ENCODE peak calls at places on chromosome 12, in four cellular contexts. Q, X, Z and I are unnamed samples.

GRCh38 chr12:52874573-52875435 is 26.0 kb upstream of the KRT78 start:
- DNase-seq in Z (no peak), X (no peak), Q (no peak), I (no peak)

GRCh38 chr12:104280703-104281458 is 22.7 kb upstream of the EID3 start:
- DNase-seq in Z (peak; percentile 79), Q (no peak), X (no peak), I (no peak)

GRCh38 chr12:95312656-95313055 is 95.0 kb downstream of the VEZT start:
- DNase-seq in X (no peak), Q (no peak), Z (no peak), I (no peak)

GRCh38 chr12:70154960-70155589 is 88.2 kb upstream of the CNOT2 start:
- DNase-seq in X (no peak), Q (no peak), Z (no peak), I (no peak)

GRCh38 chr12:71312767-71313375 is 126.7 kb upstream of the LGR5 start:
- DNase-seq in Q (no peak), X (no peak), Z (no peak), I (no peak)

GRCh38 chr12:100555722-100556121 is 17.8 kb upstream of the GAS2L3 start:
- DNase-seq in X (no peak), Q (no peak), Z (no peak), I (no peak)

GRCh38 chr12:18567787-18568186 is 170.0 kb downstream of the PLCZ1 start:
- DNase-seq in Q (no peak), Z (no peak), X (no peak), I (peak; percentile 28)

GRCh38 chr12:6367065-6367968 is 8.0 kb downstream of the SCNN1A start:
- DNase-seq in Q (no peak), X (no peak), Z (peak; percentile 67), I (no peak)

GRCh38 chr12:89697256-89697655 is 11.4 kb downstream of the ATP2B1 start:
- DNase-seq in X (no peak), Q (no peak), Z (no peak), I (no peak)

GRCh38 chr12:84077692-84078091 is 834.9 kb downstream of the SLC6A15 start:
- DNase-seq in Z (no peak), X (no peak), Q (no peak), I (no peak)

GRCh38 chr12:28946361-28946760 is 202.7 kb upstream of the FAR2 start:
- DNase-seq in Q (no peak), Z (no peak), X (no peak), I (no peak)

GRCh38 chr12:10928746-10929286 is at the start of gene PRH2:
- DNase-seq in X (no peak), Z (no peak), Q (no peak), I (no peak)

GRCh38 chr12:25242981-25243764 is 7.6 kb downstream of the KRAS start:
- DNase-seq in Z (peak; percentile 25), Q (no peak), X (no peak), I (no peak)

GRCh38 chr12:108573310-108573709 is 10.9 kb downstream of the ISCU start:
- DNase-seq in X (no peak), Z (no peak), Q (no peak), I (no peak)

GRCh38 chr12:113241191-113242017 is 20.1 kb downstream of the TPCN1 start:
- DNase-seq in Z (peak; percentile 36), X (no peak), Q (no peak), I (no peak)

GRCh38 chr12:131209082-131210070 is 255.7 kb downstream of the ADGRD1 start:
- DNase-seq in X (no peak), Q (no peak), Z (no peak), I (no peak)

GRCh38 chr12:50985322-50985721 is 33.0 kb downstream of the HIGD1C start:
- DNase-seq in Q (no peak), Z (peak; percentile 94), X (no peak), I (no peak)

GRCh38 chr12:202081-202731 is 11.8 kb downstream of the SLC6A12 start:
- DNase-seq in Z (no peak), X (peak; percentile 78), Q (no peak), I (no peak)

GRCh38 chr12:117294206-117294605 is 67.2 kb downstream of the NOS1 start:
- DNase-seq in Q (no peak), Z (no peak), X (no peak), I (no peak)

GRCh38 chr12:21843795-21844194 is 69.3 kb upstream of the KCNJ8 start:
- DNase-seq in X (no peak), Q (no peak), Z (no peak), I (no peak)

GRCh38 chr12:80858356-80858755 is 79.4 kb downstream of the LIN7A start:
- DNase-seq in Q (no peak), X (no peak), Z (no peak), I (no peak)

GRCh38 chr12:102888511-102888910 is 28.5 kb downstream of the PAH start:
- DNase-seq in Q (no peak), X (no peak), Z (no peak), I (no peak)

GRCh38 chr12:117130806-117131205 is 31.6 kb upstream of the TESC start:
- DNase-seq in Z (no peak), X (no peak), Q (no peak), I (no peak)

GRCh38 chr12:70074510-70074909 is 168.7 kb upstream of the CNOT2 start:
- DNase-seq in Z (no peak), X (no peak), Q (no peak), I (no peak)

GRCh38 chr12:32901553-32901952 is 5.0 kb upstream of the PKP2 start:
- DNase-seq in Z (no peak), X (no peak), Q (no peak), I (no peak)

GRCh38 chr12:91139981-91140659 is 28.8 kb upstream of the LUM start:
- DNase-seq in X (no peak), Z (peak; percentile 27), Q (no peak), I (no peak)

GRCh38 chr12:50103767-50104321 is at the start of gene GPD1:
- DNase-seq in X (peak; percentile 90), Q (no peak), Z (no peak), I (peak; percentile 89)

GRCh38 chr12:8156845-8157244 is at the start of gene ZNF705A:
- DNase-seq in Z (peak; percentile 87), X (no peak), Q (no peak), I (no peak)

GRCh38 chr12:19191563-19191962 is 62.0 kb downstream of the PLEKHA5 start:
- DNase-seq in Q (no peak), X (no peak), Z (no peak), I (no peak)

DNA sequence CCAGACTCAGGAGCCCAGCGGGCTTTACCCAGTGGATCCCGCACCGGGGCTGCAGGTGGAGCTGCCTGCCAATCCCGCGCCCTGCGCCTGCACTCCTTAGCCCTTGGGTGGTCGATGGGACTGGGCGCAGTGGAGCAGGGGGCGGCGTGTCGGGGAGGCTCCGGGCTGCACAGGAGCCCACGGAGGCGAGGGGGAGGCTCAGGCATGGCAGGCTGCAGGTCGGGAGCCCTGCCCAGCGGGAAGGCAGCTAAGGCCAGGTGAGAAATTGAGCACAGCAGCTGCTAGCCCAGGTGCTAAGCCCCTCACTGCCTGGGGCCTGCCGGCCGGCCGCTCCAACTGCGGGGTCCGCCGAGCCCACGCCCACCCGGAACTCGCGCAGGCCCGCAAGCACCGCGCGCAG is 50.1 kb downstream of the RMST start:
- DNase-seq in Z (no peak), X (peak; percentile 68), Q (no peak), I (no peak)
- H3K4me1 ChIP-seq in Z (no peaks in the 10 kb centered on the region), X (no peaks in the 10 kb centered on the region), Q (no peaks in the 10 kb centered on the region), I (no peaks in the 10 kb centered on the region)

GRCh38 chr12:57242691-57243454 is 8.1 kb downstream of the STAC3 start:
- DNase-seq in Z (peak; percentile 53), X (peak; percentile 85), Q (peak; percentile 44), I (peak; percentile 54)

GRCh38 chr12:57242329-57242690 is 8.7 kb downstream of the STAC3 start:
- DNase-seq in X (peak; percentile 84), Z (no peak), Q (no peak), I (peak; percentile 72)

GRCh38 chr12:57241556-57242310 is 9.3 kb downstream of the STAC3 start:
- DNase-seq in Q (no peak), Z (no peak), X (peak; percentile 61), I (no peak)

GRCh38 chr12:57243521-57244305 is 7.3 kb downstream of the STAC3 start:
- DNase-seq in X (peak; percentile 92), Q (peak; percentile 69), Z (peak; percentile 68), I (peak; percentile 78)

DNA sequence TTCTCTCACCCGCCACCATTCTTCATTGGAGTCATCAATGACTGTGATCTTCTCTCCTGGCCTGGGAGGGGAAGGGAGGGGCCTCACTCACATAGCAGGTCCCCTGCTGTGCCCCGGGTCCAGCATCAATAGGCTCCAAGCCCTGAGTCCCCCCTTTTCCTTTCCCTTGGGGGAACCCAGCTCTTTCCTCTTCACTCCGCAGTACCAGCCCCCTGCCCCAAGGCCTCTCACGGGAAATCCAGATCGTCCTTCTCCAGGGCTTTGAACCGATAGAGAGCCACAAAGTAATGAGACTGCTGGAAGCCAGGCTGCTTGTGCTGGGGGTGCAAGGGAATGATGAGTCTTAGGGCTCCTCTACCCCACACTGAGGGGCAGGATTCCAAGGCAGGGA is 6.7 kb downstream of the STAC3 start:
- DNase-seq in Z (no peak), X (no peak), Q (no peak), I (no peak)
- H3K4me1 ChIP-seq in Z (peaks cover 17% of the 10 kb centered on the region), X (peaks cover 25% of the 10 kb centered on the region), Q (peaks cover 48% of the 10 kb centered on the region), I (peaks cover 2% of the 10 kb centered on the region)

DNA sequence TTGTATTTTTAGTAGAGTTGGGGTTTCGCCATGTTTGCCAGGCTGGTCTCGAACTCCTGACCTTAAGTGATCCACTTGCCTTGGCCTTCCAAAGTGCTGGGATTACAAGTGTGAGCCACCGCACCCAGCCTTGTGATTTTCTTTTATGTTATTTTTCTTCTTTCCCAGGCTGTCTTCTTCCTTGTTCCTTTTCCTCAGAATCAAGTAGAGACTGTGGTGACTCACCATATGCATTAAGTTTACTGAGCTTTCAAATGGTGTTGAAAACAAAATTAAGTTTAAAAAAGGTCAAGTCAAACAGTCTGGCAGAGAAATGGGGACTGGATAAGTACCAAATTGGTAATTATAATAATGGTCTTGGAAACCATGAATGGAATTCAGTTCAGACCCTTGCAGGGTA is 5.7 kb downstream of the ARPC3 start:
- DNase-seq in Q (no peak), X (no peak), Z (no peak), I (no peak)
- H3K4me1 ChIP-seq in Q (peaks cover 28% of the 10 kb centered on the region), X (peaks cover 4% of the 10 kb centered on the region), Z (peaks cover 5% of the 10 kb centered on the region), I (no peaks in the 10 kb centered on the region)

GRCh38 chr12:106115450-106115849 is 23.3 kb downstream of the NUAK1 start:
- DNase-seq in X (no peak), Z (no peak), Q (no peak), I (no peak)
- H3K4me1 ChIP-seq in X (peaks cover 4% of the 10 kb centered on the region), Z (peaks cover 17% of the 10 kb centered on the region), Q (no peaks in the 10 kb centered on the region), I (peaks cover 53% of the 10 kb centered on the region)

GRCh38 chr12:1819050-1819449 is 1.3 kb upstream of the LRTM2 start:
- DNase-seq in X (no peak), Z (no peak), Q (no peak), I (peak; percentile 13)
- H3K4me1 ChIP-seq in X (no peaks in the 10 kb centered on the region), Z (no peaks in the 10 kb centered on the region), Q (no peaks in the 10 kb centered on the region), I (no peaks in the 10 kb centered on the region)

GRCh38 chr12:12810507-12811143 is 2.5 kb upstream of the DDX47 start:
- DNase-seq in X (no peak), Z (no peak), Q (no peak), I (no peak)
- H3K4me1 ChIP-seq in X (peaks cover 7% of the 10 kb centered on the region), Z (peaks cover 35% of the 10 kb centered on the region), Q (peaks cover 55% of the 10 kb centered on the region), I (no peaks in the 10 kb centered on the region)